ENCODE peak calls at places on chromosomes 6 and 20, in five cellular contexts. W is endothelial cell; V is CD4-positive, alpha-beta T cell; T is ascending aorta; K is AG04450. R is an unnamed sample.

GRCh38 chr6:41182069-41183034 is 18.6 kb downstream of the TREML2 start:
- DNase-seq in W (peak; percentile 54), V (peak; percentile 34), T (no peak), K (peak; percentile 4), R (no peak)

GRCh38 chr6:87909849-87910248 is 137.8 kb upstream of the SPACA1 start:
- DNase-seq in W (no peak), V (no peak), T (no peak), K (no peak), R (no peak)

GRCh38 chr6:108914235-108915022 is 66.2 kb downstream of the ARMC2 start:
- DNase-seq in W (peak; percentile 31), V (peak; percentile 13), T (no peak), K (peak; percentile 23), R (no peak)

GRCh38 chr20:34834459-34834893 is 9.0 kb upstream of the NCOA6 start:
- DNase-seq in W (no peak), V (no peak), T (no peak), K (no peak), R (no peak)

GRCh38 chr6:169858293-169858934 is 107.0 kb downstream of the ERMARD start:
- DNase-seq in W (no peak), V (no peak), T (no peak), K (no peak), R (no peak)

GRCh38 chr20:16530201-16530681 is 43.0 kb downstream of the KIF16B start:
- DNase-seq in W (no peak), V (no peak), T (no peak), K (no peak), R (no peak)

GRCh38 chr6:105609375-105609991 is 206.6 kb upstream of the PREP start:
- DNase-seq in W (no peak), V (no peak), T (no peak), K (peak; percentile 49), R (no peak)

GRCh38 chr20:1636621-1637020 is 16.8 kb upstream of the SIRPB1 start:
- DNase-seq in W (no peak), V (no peak), T (no peak), K (no peak), R (no peak)

GRCh38 chr20:4808872-4809271 is 87.2 kb downstream of the PRND start:
- DNase-seq in W (no peak), V (no peak), T (no peak), K (no peak), R (no peak)

GRCh38 chr6:158283304-158284005 is 28.8 kb upstream of the TULP4 start:
- DNase-seq in W (peak; percentile 17), V (no peak), T (no peak), K (no peak), R (no peak)

GRCh38 chr20:58143531-58143930 is 84.9 kb downstream of the ANKRD60 start:
- DNase-seq in W (no peak), V (no peak), T (no peak), K (no peak), R (no peak)

GRCh38 chr6:15194453-15194852 is 51.4 kb upstream of the JARID2 start:
- DNase-seq in W (no peak), V (no peak), T (no peak), K (no peak), R (no peak)

GRCh38 chr6:17928514-17929430 is 58.7 kb downstream of the KIF13A start:
- DNase-seq in W (no peak), V (no peak), T (no peak), K (no peak), R (no peak)

GRCh38 chr20:62832212-62832922 is 15.5 kb downstream of the COL9A3 start:
- DNase-seq in W (no peak), V (no peak), T (no peak), K (no peak), R (no peak)

GRCh38 chr6:46221221-46221793 is 50.5 kb upstream of the ENPP5 start:
- DNase-seq in W (peak; percentile 20), V (no peak), T (no peak), K (no peak), R (no peak)

GRCh38 chr20:59000326-59000725 is 6.7 kb downstream of the CTSZ start:
- DNase-seq in W (no peak), V (no peak), T (no peak), K (no peak), R (no peak)

GRCh38 chr20:63360850-63361497 is at the start of gene CHRNA4:
- DNase-seq in W (peak; percentile 36), V (no peak), T (no peak), K (no peak), R (no peak)

GRCh38 chr6:106247733-106248132 is 77.8 kb downstream of the ATG5 start:
- DNase-seq in W (no peak), V (no peak), T (no peak), K (no peak), R (no peak)

GRCh38 chr6:142871910-142872331 is 73.1 kb downstream of the HIVEP2 start:
- DNase-seq in W (no peak), V (no peak), T (peak; percentile 21), K (peak; percentile 38), R (peak; percentile 59)

GRCh38 chr6:33765368-33765767 is 18.7 kb upstream of the IP6K3 start:
- DNase-seq in W (no peak), V (no peak), T (no peak), K (no peak), R (no peak)

GRCh38 chr6:33428219-33428890 is 8.5 kb downstream of the SYNGAP1 start:
- DNase-seq in W (peak; percentile 51), V (no peak), T (no peak), K (no peak), R (no peak)

GRCh38 chr20:58839474-58839874 is 11.2 kb downstream of the GNAS-AS1 start:
- DNase-seq in W (peak; percentile 57), V (no peak), T (no peak), K (no peak), R (no peak)

GRCh38 chr6:40344566-40345185 is 242.5 kb downstream of the LRFN2 start:
- DNase-seq in W (no peak), V (no peak), T (no peak), K (no peak), R (no peak)

GRCh38 chr20:45445805-45446562 is 23.6 kb upstream of the WFDC2 start:
- DNase-seq in W (peak; percentile 65), V (no peak), T (no peak), K (no peak), R (no peak)

GRCh38 chr6:25027221-25027916 is 91.6 kb upstream of the RIPOR2 start:
- DNase-seq in W (no peak), V (peak; percentile 64), T (no peak), K (no peak), R (no peak)

GRCh38 chr20:38147166-38147565 is 17.9 kb downstream of the TGM2 start:
- DNase-seq in W (no peak), V (no peak), T (no peak), K (no peak), R (no peak)

GRCh38 chr6:43375693-43376092 is 6.2 kb upstream of the ZNF318 start:
- DNase-seq in W (no peak), V (no peak), T (no peak), K (no peak), R (no peak)

GRCh38 chr6:146905313-146905712 is 298.9 kb upstream of the STXBP5 start:
- DNase-seq in W (no peak), V (no peak), T (no peak), K (no peak), R (no peak)

GRCh38 chr6:19337103-19337502 is 500.1 kb upstream of the ID4 start:
- DNase-seq in W (no peak), V (no peak), T (no peak), K (no peak), R (no peak)

GRCh38 chr6:164286021-164286420 is 871.5 kb downstream of the QKI start:
- DNase-seq in W (no peak), V (no peak), T (no peak), K (no peak), R (no peak)

GRCh38 chr6:130467595-130467994 is 101.8 kb downstream of the TMEM200A start:
- DNase-seq in W (no peak), V (no peak), T (no peak), K (no peak), R (no peak)

GRCh38 chr20:47066484-47067270 is 172.0 kb downstream of the EYA2 start:
- DNase-seq in W (no peak), V (no peak), T (no peak), K (peak; percentile 69), R (no peak)

GRCh38 chr6:118968416-118968815 is 33.5 kb upstream of the MCM9 start:
- DNase-seq in W (no peak), V (no peak), T (no peak), K (no peak), R (no peak)
- TF ChIP-seq CTCF in W (no peak), V (peak; percentile 32), T (no peak), K (peak; percentile 15), R (peak; percentile 14)

GRCh38 chr6:139374357-139375238 is at the start of gene CITED2:
- DNase-seq in W (peak; percentile 93), V (peak; percentile 94), T (peak; percentile 72), K (peak; percentile 95), R (peak; percentile 94)
- TF ChIP-seq CTCF in W (peak; percentile 17), V (no peak), T (peak; percentile 30), K (peak; percentile 24), R (peak; percentile 37)

GRCh38 chr6:84228198-84228543 is 728 bp upstream of the CEP162 start:
- DNase-seq in W (no peak), V (no peak), T (no peak), K (no peak), R (no peak)
- TF ChIP-seq CTCF in W (no peak), V (peak; percentile 34), T (no peak), K (no peak), R (peak; percentile 6)

GRCh38 chr6:38012573-38012972 is 193.0 kb downstream of the ZFAND3 start:
- DNase-seq in W (peak; percentile 15), V (no peak), T (no peak), K (peak; percentile 27), R (no peak)
- TF ChIP-seq CTCF in W (peak; percentile 60), V (peak; percentile 24), T (no peak), K (peak; percentile 80), R (peak; percentile 48)

GRCh38 chr6:149467265-149467664 is 17.5 kb downstream of the ZC3H12D start:
- DNase-seq in W (no peak), V (no peak), T (no peak), K (no peak), R (no peak)
- TF ChIP-seq CTCF in W (no peak), V (no peak), T (no peak), K (no peak), R (no peak)

GRCh38 chr6:8195040-8195713 is 92.8 kb upstream of the EEF1E1 start:
- DNase-seq in W (peak; percentile 9), V (no peak), T (no peak), K (no peak), R (no peak)
- TF ChIP-seq CTCF in W (peak; percentile 57), V (no peak), T (no peak), K (no peak), R (no peak)